ENCODE peak calls at places on chromosomes 12 and 14, in ten cellular contexts. H is endodermal cell, P is lower lobe of right lung, L is mesenchymal stem cell, U is Karpas-422, Z is Panc1, Y is fibroblast of lung, V is ovary, E is stomach, S is right atrium auricular region. B is an unnamed sample. For H3K27me3, the result is how much of the 10 kb centered on the place peaks cover.

GRCh38 chr14:93085916-93086315 is 29.8 kb downstream of the ITPK1 start:
- DNase-seq in V (no peak), L (no peak), S (no peak), Z (no peak), P (no peak), E (no peak), H (peak), U (no peak), Y (no peak), B (no peak)

GRCh38 chr12:42706331-42706730 is 116.8 kb upstream of the PRICKLE1 start:
- DNase-seq in H (no peak), Y (no peak), S (no peak), Z (no peak), V (no peak), U (no peak), L (no peak), E (no peak), P (no peak), B (no peak)

GRCh38 chr14:96055065-96055752 is 16.0 kb downstream of the C14orf132 start:
- DNase-seq in P (no peak), Z (no peak), E (peak), Y (peak), S (no peak), L (peak), V (no peak), U (peak), H (no peak), B (no peak)

GRCh38 chr12:124862768-124863408 is 776 bp downstream of the SCARB1 start:
- DNase-seq in V (no peak), P (no peak), L (peak), Y (peak), Z (no peak), H (peak), E (no peak), S (no peak), U (peak), B (no peak)

GRCh38 chr14:50601405-50601804 is 41.5 kb downstream of the ATL1 start:
- DNase-seq in S (no peak), U (no peak), L (no peak), Y (no peak), V (no peak), Z (no peak), H (no peak), P (no peak), E (no peak), B (no peak)

GRCh38 chr12:123363743-123364531 is 710 bp downstream of the SBNO1 start:
- DNase-seq in H (peak), L (no peak), Z (no peak), P (peak), S (no peak), E (peak), U (peak), V (peak), Y (no peak), B (no peak)

GRCh38 chr12:52616680-52617402 is 1.5 kb downstream of the KRT73 start:
- DNase-seq in U (no peak), Y (no peak), H (peak), S (peak), L (no peak), V (no peak), E (no peak), P (no peak), Z (no peak), B (no peak)

GRCh38 chr14:51539571-51540037 is 112.1 kb upstream of the FRMD6 start:
- DNase-seq in V (no peak), P (no peak), H (peak), U (no peak), Y (peak), S (no peak), E (no peak), L (peak), Z (no peak), B (no peak)

GRCh38 chr14:104933721-104934379 is 9.2 kb downstream of the PLD4 start:
- DNase-seq in L (no peak), Z (no peak), U (no peak), P (peak), E (no peak), Y (no peak), V (no peak), H (peak), S (no peak), B (peak)

GRCh38 chr12:110071504-110071903 is 23.2 kb upstream of the C12orf76 start:
- DNase-seq in E (no peak), P (no peak), Y (no peak), U (no peak), H (no peak), Z (no peak), S (no peak), V (no peak), L (no peak), B (no peak)

GRCh38 chr12:131865196-131865875 is 29.1 kb upstream of the ULK1 start:
- DNase-seq in Y (no peak), L (peak), V (no peak), U (no peak), S (no peak), H (no peak), E (no peak), Z (peak), P (no peak), B (no peak)

GRCh38 chr12:99281277-99281676 is 366.3 kb upstream of the GARIN6 start:
- DNase-seq in V (no peak), H (no peak), E (no peak), Z (no peak), U (no peak), Y (no peak), P (no peak), S (no peak), L (no peak), B (no peak)

GRCh38 chr14:34297786-34298520 is 164.1 kb downstream of the SPTSSA start:
- DNase-seq in L (no peak), Y (peak), U (no peak), H (no peak), P (no peak), V (no peak), Z (no peak), S (no peak), E (no peak), B (no peak)

GRCh38 chr12:105083551-105084105 is 630 bp downstream of the ALDH1L2 start:
- DNase-seq in L (peak), V (peak), Y (peak), U (no peak), Z (no peak), H (no peak), P (peak), E (peak), S (peak), B (peak)

GRCh38 chr14:75049136-75049535 is 2.1 kb downstream of the MLH3 start:
- DNase-seq in P (no peak), E (no peak), U (no peak), S (no peak), H (no peak), Z (no peak), V (no peak), L (no peak), Y (peak), B (no peak)

GRCh38 chr14:36582011-36582873 is at the start of gene NKX2-8:
- DNase-seq in U (no peak), H (peak), L (no peak), P (peak), Z (no peak), V (no peak), Y (no peak), E (no peak), S (no peak), B (no peak)

GRCh38 chr12:14948672-14949071 is 10.3 kb upstream of the ERP27 start:
- DNase-seq in V (no peak), P (no peak), Y (peak), S (no peak), E (no peak), H (peak), U (peak), Z (no peak), L (peak), B (peak)

GRCh38 chr12:9405861-9406563 is 197.8 kb upstream of the PZP start:
- DNase-seq in Y (no peak), E (no peak), Z (no peak), H (peak), L (no peak), U (no peak), V (no peak), S (no peak), P (no peak), B (no peak)

GRCh38 chr12:94318178-94318577 is 141.5 kb downstream of the CEP83 start:
- DNase-seq in L (no peak), P (no peak), Z (no peak), H (no peak), Y (no peak), U (no peak), V (no peak), E (no peak), S (no peak), B (no peak)

GRCh38 chr14:82911930-82912329 is 1378.3 kb upstream of the SEL1L start:
- DNase-seq in Y (no peak), U (no peak), S (no peak), L (no peak), P (no peak), H (no peak), V (no peak), Z (no peak), E (no peak), B (no peak)

GRCh38 chr12:8605057-8605456 is 7.6 kb downstream of the AICDA start:
- DNase-seq in V (no peak), H (peak), U (no peak), P (no peak), E (no peak), Y (no peak), L (no peak), Z (no peak), S (no peak), B (no peak)

GRCh38 chr12:107468182-107468581 is 217.4 kb upstream of the PWP1 start:
- DNase-seq in H (no peak), Y (no peak), Z (no peak), P (no peak), S (no peak), U (no peak), E (no peak), V (no peak), L (no peak), B (no peak)

GRCh38 chr12:69999561-69999960 is 174.5 kb downstream of the MYRFL start:
- DNase-seq in P (no peak), S (no peak), U (peak), V (no peak), E (no peak), Z (no peak), L (no peak), H (no peak), Y (no peak), B (no peak)

GRCh38 chr12:71551529-71551928 is 111.9 kb downstream of the LGR5 start:
- DNase-seq in E (no peak), L (peak), Y (peak), V (no peak), U (no peak), P (no peak), S (no peak), H (no peak), Z (no peak), B (no peak)

GRCh38 chr12:112419269-112420133 is 754 bp downstream of the PTPN11 start:
- DNase-seq in S (peak), V (peak), U (peak), E (peak), Z (no peak), H (peak), P (peak), L (peak), Y (peak), B (peak)

GRCh38 chr14:32354716-32355115 is 25.6 kb downstream of the AKAP6 start:
- DNase-seq in L (no peak), S (no peak), V (peak), Y (no peak), P (no peak), U (no peak), H (no peak), E (no peak), Z (no peak), B (no peak)

GRCh38 chr12:105099355-105099754 is 8.2 kb upstream of the WASHC4 start:
- DNase-seq in P (no peak), H (no peak), S (no peak), Y (no peak), U (no peak), E (no peak), V (no peak), L (no peak), Z (no peak), B (no peak)

GRCh38 chr12:77166711-77167110 is 101.3 kb upstream of the E2F7 start:
- DNase-seq in U (peak), S (no peak), H (no peak), Z (no peak), L (no peak), V (no peak), E (no peak), P (no peak), Y (no peak), B (no peak)

GRCh38 chr14:77053046-77053841 is 24.7 kb upstream of the IRF2BPL start:
- DNase-seq in U (peak), H (peak), L (peak), S (no peak), P (peak), Z (no peak), V (peak), E (peak), Y (peak), B (no peak)

GRCh38 chr14:91946313-91947195 is 940 bp downstream of the FBLN5 start:
- DNase-seq in L (peak), E (no peak), Z (no peak), P (no peak), Y (peak), H (no peak), S (peak), U (no peak), V (no peak), B (peak)

GRCh38 chr12:90729741-90730140 is 225.2 kb downstream of the CCER1 start:
- DNase-seq in Y (peak), H (no peak), E (no peak), S (no peak), L (peak), Z (no peak), V (no peak), P (no peak), U (no peak), B (no peak)

GRCh38 chr12:48018618-48018995 is 14.3 kb upstream of the COL2A1 start:
- DNase-seq in L (no peak), Z (no peak), V (no peak), H (no peak), Y (no peak), S (no peak), E (no peak), P (no peak), U (no peak), B (no peak)
- H3K27me3 ChIP-seq in L (half or more), Z (under half), V (under half), H (half or more), Y (under half), S (under half), E (under half), P (under half), U (under half), B (under half)

DNA sequence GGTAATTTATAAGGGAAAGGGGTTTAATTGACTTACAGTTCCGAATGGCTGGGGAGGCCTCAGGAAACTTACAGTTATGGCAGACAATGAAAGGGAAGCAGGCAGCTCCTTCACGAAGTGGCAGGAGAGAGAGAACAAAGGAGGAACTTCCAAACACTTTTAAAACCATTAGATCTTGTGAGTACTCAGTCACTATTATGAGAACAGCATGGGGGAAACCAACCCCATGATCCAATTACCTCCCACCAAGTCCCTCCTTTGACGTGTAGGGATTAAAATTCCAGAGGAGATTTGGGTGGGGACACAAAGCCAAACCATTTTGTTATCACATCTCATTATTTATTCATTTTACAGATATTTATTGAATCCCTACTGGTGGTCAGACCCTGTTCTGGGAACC is 822.8 kb downstream of the GALC start:
- DNase-seq in U (peak), E (no peak), H (peak), L (no peak), P (no peak), V (no peak), Y (no peak), S (no peak), Z (no peak), B (no peak)
- H3K27ac ChIP-seq in U (peak), E (no peak), H (no peak), L (no peak), P (no peak), V (no peak), Y (no peak), S (no peak), Z (no peak), B (no peak)

DNA sequence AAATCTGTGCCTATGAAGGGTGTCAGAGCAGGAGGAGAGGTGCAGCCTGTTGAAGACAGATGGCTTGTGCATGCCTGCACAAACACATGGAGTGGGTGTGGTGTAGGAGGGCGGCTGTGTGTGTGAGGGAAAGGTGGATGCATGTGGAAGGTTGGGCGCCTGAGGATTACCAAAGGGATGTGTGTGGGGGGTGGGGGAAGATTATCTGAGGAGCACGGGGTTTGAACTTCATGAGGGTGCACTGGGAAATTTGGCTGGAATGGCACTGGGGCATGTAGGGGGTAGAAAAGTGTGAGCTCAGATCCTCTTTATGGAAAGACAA is 2.7 kb downstream of the NTF3 start:
- DNase-seq in L (no peak), H (no peak), P (no peak), E (no peak), Z (no peak), S (no peak), U (no peak), V (no peak), Y (no peak), B (no peak)
- H3K4me3 ChIP-seq in L (no peak), H (no peak), P (no peak), E (peak), Z (no peak), S (no peak), U (no peak), V (no peak), Y (peak), B (peak)

GRCh38 chr12:4251967-4252366 is 21.6 kb upstream of the CCND2 start:
- DNase-seq in P (no peak), H (no peak), Z (no peak), L (no peak), U (no peak), S (no peak), V (no peak), Y (no peak), E (no peak), B (no peak)
- H3K27me3 ChIP-seq in P (under half), H (under half), Z (under half), L (under half), U (under half), S (under half), V (under half), Y (under half), E (under half), B (under half)

B was measured in ascending aorta.